ENCODE peak calls at places on chromosomes 5 and 9, in ten cellular contexts. R is breast epithelium, X is endothelial cell, D is IMR-90, U is fibroblast of mammary gland, B is SK-N-SH, M is omental fat pad, S is lower lobe of right lung, E is cardiac fibroblast, W is fibroblast of pulmonary artery. H is an unnamed sample.

GRCh38 chr5:140244525-140245025 is 58.3 kb downstream of the PFDN1 start:
- DNase-seq in W (peak; percentile 92), B (peak; percentile 83), M (peak; percentile 89), S (peak; percentile 94), D (peak; percentile 90), E (peak; percentile 95), X (peak; percentile 96), R (peak; percentile 81), U (peak; percentile 84), H (peak; percentile 91)

GRCh38 chr9:94931725-94932124 is 205.2 kb downstream of the AOPEP start:
- DNase-seq in U (no peak), D (no peak), S (no peak), E (no peak), M (no peak), B (no peak), W (no peak), X (no peak), R (no peak), H (no peak)

GRCh38 chr5:75522025-75522424 is 10.3 kb downstream of the POLK start:
- DNase-seq in W (no peak), M (no peak), R (no peak), D (peak; percentile 4), E (no peak), S (no peak), B (no peak), X (no peak), U (no peak), H (no peak)

GRCh38 chr9:117405950-117406705 is 8.7 kb downstream of the ASTN2 start:
- DNase-seq in E (no peak), U (no peak), X (no peak), D (no peak), S (no peak), B (no peak), M (no peak), R (no peak), W (no peak), H (no peak)

GRCh38 chr9:35027871-35028270 is 38.3 kb downstream of the DNAJB5 start:
- DNase-seq in R (no peak), X (no peak), E (no peak), S (no peak), W (no peak), M (no peak), D (peak; percentile 51), B (no peak), U (no peak), H (no peak)

GRCh38 chr9:136014928-136015633 is 53.9 kb upstream of the UBAC1 start:
- DNase-seq in E (no peak), U (no peak), W (no peak), R (no peak), D (no peak), X (no peak), M (no peak), S (peak; percentile 33), B (peak; percentile 18), H (no peak)

GRCh38 chr5:78542321-78542840 is 106.2 kb downstream of the LHFPL2 start:
- DNase-seq in B (no peak), M (no peak), X (no peak), W (no peak), E (no peak), R (no peak), D (no peak), S (no peak), U (no peak), H (no peak)

GRCh38 chr9:94894111-94894699 is 167.7 kb downstream of the AOPEP start:
- DNase-seq in D (no peak), S (no peak), M (no peak), U (no peak), R (no peak), B (no peak), E (no peak), W (peak; percentile 38), X (no peak), H (no peak)

GRCh38 chr9:73916016-73916673 is 581.0 kb upstream of the RORB start:
- DNase-seq in S (no peak), M (no peak), B (peak; percentile 1), X (peak; percentile 9), U (peak; percentile 30), E (peak; percentile 15), D (no peak), R (no peak), W (peak; percentile 2), H (peak; percentile 10)
- TF ChIP-seq CTCF in S (no peak), M (no peak), B (peak; percentile 22), X (no peak), U (peak; percentile 36), E (no peak), D (no peak), R (no peak), W (peak; percentile 20), H (no peak)

GRCh38 chr5:160923431-160923830 is 71.4 kb upstream of the ATP10B start:
- DNase-seq in D (no peak), U (no peak), B (no peak), X (no peak), W (no peak), S (no peak), R (no peak), M (no peak), E (no peak), H (no peak)

GRCh38 chr5:160925281-160925680 is 73.3 kb upstream of the ATP10B start:
- DNase-seq in W (no peak), X (no peak), M (no peak), R (no peak), S (no peak), E (no peak), B (no peak), D (no peak), U (no peak), H (no peak)

GRCh38 chr5:160929343-160929742 is 77.3 kb upstream of the ATP10B start:
- DNase-seq in W (no peak), U (no peak), B (no peak), R (no peak), M (no peak), S (peak; percentile 48), D (no peak), E (no peak), X (no peak), H (no peak)

GRCh38 chr5:160923927-160924705 is 72.1 kb upstream of the ATP10B start:
- DNase-seq in B (no peak), U (no peak), X (no peak), E (no peak), R (peak; percentile 49), M (no peak), W (no peak), D (no peak), S (peak; percentile 59), H (no peak)

DNA sequence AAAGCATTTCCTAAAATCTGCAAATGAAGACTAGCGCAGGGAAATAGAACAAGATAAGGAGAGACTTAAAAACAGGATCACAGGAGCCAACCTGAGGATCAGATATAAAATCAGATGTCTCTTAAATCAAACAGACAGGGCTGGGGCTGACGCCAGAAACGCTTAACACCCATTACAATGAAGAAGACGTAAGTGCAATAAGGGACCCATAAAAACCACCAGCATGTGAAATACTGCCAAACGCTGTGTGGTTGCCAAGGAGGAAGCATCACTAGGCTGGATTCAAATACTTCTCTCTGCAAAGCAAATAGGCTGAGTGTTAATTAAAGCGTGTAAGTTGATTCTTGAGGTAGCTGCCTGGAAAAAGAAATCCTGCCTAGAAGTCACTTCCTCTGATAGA is 74.4 kb upstream of the ATP10B start:
- DNase-seq in X (no peak), W (no peak), E (no peak), R (peak; percentile 38), D (no peak), M (no peak), U (no peak), B (no peak), S (peak; percentile 50), H (peak; percentile 29)
- TF ChIP-seq CTCF in X (no peak), W (no peak), E (no peak), R (no peak), D (no peak), M (no peak), U (no peak), B (no peak), S (no peak), H (no peak)

GRCh38 chr5:7391688-7392400 is 4.1 kb upstream of the ADCY2 start:
- DNase-seq in W (no peak), X (no peak), E (no peak), D (no peak), B (no peak), M (no peak), R (no peak), S (no peak), U (no peak), H (no peak)

GRCh38 chr5:7392401-7393024 is 3.4 kb upstream of the ADCY2 start:
- DNase-seq in D (no peak), R (no peak), B (peak; percentile 30), S (no peak), X (peak; percentile 40), W (peak; percentile 3), U (peak; percentile 53), M (no peak), E (peak; percentile 7), H (peak; percentile 22)

GRCh38 chr5:7393921-7394799 is 1.8 kb upstream of the ADCY2 start:
- DNase-seq in W (no peak), M (no peak), R (no peak), B (no peak), S (no peak), U (no peak), D (no peak), X (no peak), E (no peak), H (no peak)

GRCh38 chr5:7388553-7388952 is 7.4 kb upstream of the ADCY2 start:
- DNase-seq in M (no peak), X (no peak), B (no peak), D (no peak), E (no peak), S (no peak), R (no peak), U (no peak), W (no peak), H (no peak)

GRCh38 chr5:7391215-7391614 is 4.7 kb upstream of the ADCY2 start:
- DNase-seq in B (no peak), D (no peak), R (no peak), W (no peak), E (no peak), X (no peak), U (no peak), M (no peak), S (no peak), H (no peak)
- TF ChIP-seq CTCF in B (peak; percentile 27), D (no peak), R (no peak), W (no peak), E (no peak), X (no peak), U (no peak), M (no peak), S (no peak), H (no peak)

GRCh38 chr9:77472646-77473045 is 175.5 kb downstream of the GNA14 start:
- DNase-seq in W (no peak), X (no peak), S (no peak), E (no peak), B (no peak), U (peak; percentile 31), R (no peak), D (no peak), M (no peak), H (no peak)

GRCh38 chr9:77471572-77471971 is 176.6 kb downstream of the GNA14 start:
- DNase-seq in X (no peak), W (no peak), B (no peak), U (no peak), S (no peak), E (no peak), D (no peak), M (no peak), R (no peak), H (no peak)

GRCh38 chr9:77474903-77475302 is 173.2 kb downstream of the GNA14 start:
- DNase-seq in X (no peak), S (no peak), U (no peak), M (no peak), B (no peak), W (no peak), E (no peak), R (no peak), D (no peak), H (no peak)

DNA sequence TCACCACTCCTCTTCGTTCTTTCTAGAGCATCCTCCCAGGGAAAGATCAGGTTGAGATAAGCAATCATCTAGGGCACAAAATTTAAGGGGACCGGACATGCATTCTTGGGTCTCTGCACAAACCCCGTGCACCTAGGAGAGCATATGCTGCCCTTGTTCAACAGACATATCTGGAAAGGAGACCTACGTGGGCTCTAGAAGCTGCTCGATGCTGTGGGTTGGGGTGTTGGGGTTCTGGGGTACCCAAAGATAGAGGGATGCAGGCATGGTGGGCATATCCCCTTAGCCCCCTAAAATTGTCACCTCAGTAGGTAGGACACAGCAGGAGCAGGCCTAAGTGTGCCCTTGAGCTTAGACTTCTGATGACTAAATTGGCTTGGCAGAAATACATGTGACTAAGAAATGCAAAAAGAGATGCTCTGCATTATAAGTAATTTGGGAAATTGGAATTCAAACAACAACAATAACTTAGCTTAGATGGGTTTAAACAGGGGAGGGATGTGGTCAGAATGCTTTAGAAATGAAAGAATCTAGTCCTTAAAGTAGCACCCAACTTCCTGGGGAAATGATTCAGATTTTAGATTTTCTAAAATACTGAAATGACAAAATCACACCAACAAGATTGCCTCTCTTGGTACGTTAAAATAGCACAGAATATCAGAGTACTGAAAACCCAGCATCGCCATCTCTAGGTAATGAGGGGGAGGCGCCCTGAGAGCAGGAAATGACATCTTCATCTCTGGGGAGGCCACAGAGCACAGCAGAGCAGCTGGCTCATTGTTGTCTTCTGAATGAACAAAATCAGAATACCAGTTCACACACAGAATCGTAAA is 172.3 kb downstream of the GNA14 start:
- DNase-seq in E (peak; percentile 69), M (no peak), W (peak; percentile 84), D (peak; percentile 28), X (no peak), B (no peak), S (no peak), R (no peak), U (peak; percentile 57), H (no peak)
- TF ChIP-seq CTCF in E (no peak), M (no peak), W (no peak), D (no peak), X (no peak), B (no peak), S (no peak), R (no peak), U (no peak), H (no peak)